ENCODE peak calls at places on chromosomes 7 and 10, in five cellular contexts. One of them, this sample, is unnamed.
A peak's percentile ranks its signal among the peaks of the same experiment; 100 is the strongest.

GRCh38 chr7:98399903-98400537 is 870 bp downstream of the BAIAP2L1 start:
- DNase-seq in PC-3: peak; percentile 50
- DNase-seq in K562: peak; percentile 35
- DNase-seq in H9: peak; percentile 49
- DNase-seq in astrocyte: peak; percentile 49
- DNase-seq in this sample: no peak

GRCh38 chr7:7617550-7617949 is 23.0 kb upstream of the UMAD1 start:
- DNase-seq in astrocyte: no peak
- DNase-seq in K562: peak; percentile 67
- DNase-seq in H9: no peak
- DNase-seq in PC-3: no peak
- DNase-seq in this sample: no peak

GRCh38 chr10:101283762-101284161 is 54.5 kb upstream of the LBX1 start:
- DNase-seq in H9: no peak
- DNase-seq in PC-3: no peak
- DNase-seq in astrocyte: no peak
- DNase-seq in K562: no peak
- DNase-seq in this sample: no peak

GRCh38 chr7:157337316-157338149 is 729 bp downstream of the DNAJB6 start:
- DNase-seq in PC-3: peak; percentile 49
- DNase-seq in astrocyte: peak; percentile 49
- DNase-seq in K562: peak; percentile 86
- DNase-seq in H9: no peak
- DNase-seq in this sample: no peak

GRCh38 chr10:38027992-38028391 is 17.5 kb downstream of the ZNF33A start:
- DNase-seq in H9: no peak
- DNase-seq in PC-3: peak; percentile 68
- DNase-seq in K562: no peak
- DNase-seq in astrocyte: no peak
- DNase-seq in this sample: no peak

GRCh38 chr10:5975641-5976473 is 1.5 kb downstream of the IL15RA start:
- DNase-seq in astrocyte: peak; percentile 8
- DNase-seq in K562: peak; percentile 44
- DNase-seq in H9: no peak
- DNase-seq in PC-3: no peak
- DNase-seq in this sample: no peak

GRCh38 chr7:57437581-57437980 is 12.4 kb upstream of the ZNF716 start:
- DNase-seq in H9: no peak
- DNase-seq in astrocyte: no peak
- DNase-seq in K562: no peak
- DNase-seq in PC-3: no peak
- DNase-seq in this sample: no peak

GRCh38 chr7:137343483-137343841 is at the start of gene PTN:
- DNase-seq in H9: peak; percentile 76
- DNase-seq in PC-3: peak; percentile 41
- DNase-seq in K562: no peak
- DNase-seq in astrocyte: peak; percentile 77
- DNase-seq in this sample: no peak

GRCh38 chr10:121664671-121665070 is 66.4 kb upstream of the FGFR2 start:
- DNase-seq in astrocyte: no peak
- DNase-seq in H9: no peak
- DNase-seq in K562: no peak
- DNase-seq in PC-3: no peak
- DNase-seq in this sample: no peak

GRCh38 chr10:18340496-18341051 is 200.3 kb downstream of the CACNB2 start:
- DNase-seq in astrocyte: peak; percentile 41
- DNase-seq in H9: no peak
- DNase-seq in PC-3: no peak
- DNase-seq in K562: peak; percentile 1
- DNase-seq in this sample: no peak

GRCh38 chr7:117810642-117811512 is 62.4 kb downstream of the CTTNBP2 start:
- DNase-seq in PC-3: no peak
- DNase-seq in H9: peak; percentile 68
- DNase-seq in astrocyte: peak; percentile 72
- DNase-seq in K562: no peak
- DNase-seq in this sample: no peak

GRCh38 chr7:112140600-112140999 is 65.6 kb downstream of the DOCK4 start:
- DNase-seq in PC-3: no peak
- DNase-seq in H9: no peak
- DNase-seq in astrocyte: no peak
- DNase-seq in K562: no peak
- DNase-seq in this sample: no peak

GRCh38 chr7:114422478-114423217 is 8.0 kb downstream of the FOXP2 start:
- DNase-seq in astrocyte: no peak
- DNase-seq in PC-3: peak; percentile 19
- DNase-seq in H9: no peak
- DNase-seq in K562: no peak
- DNase-seq in this sample: no peak

GRCh38 chr10:1944487-1944886 is 207.2 kb upstream of the ADARB2 start:
- DNase-seq in astrocyte: no peak
- DNase-seq in PC-3: no peak
- DNase-seq in H9: no peak
- DNase-seq in K562: no peak
- DNase-seq in this sample: no peak

GRCh38 chr10:62374862-62375710 is 917 bp downstream of the ZNF365 start:
- DNase-seq in K562: no peak
- DNase-seq in PC-3: peak; percentile 95
- DNase-seq in H9: no peak
- DNase-seq in astrocyte: no peak
- DNase-seq in this sample: no peak
- H2AFZ ChIP-seq in K562: no peak overlapping the region
- H2AFZ ChIP-seq in PC-3: peak overlapping the region; percentile 91
- H2AFZ ChIP-seq in H9: no peak overlapping the region
- H2AFZ ChIP-seq in astrocyte: peak overlapping the region; percentile 77
- H2AFZ ChIP-seq in this sample: no peak overlapping the region

DNA sequence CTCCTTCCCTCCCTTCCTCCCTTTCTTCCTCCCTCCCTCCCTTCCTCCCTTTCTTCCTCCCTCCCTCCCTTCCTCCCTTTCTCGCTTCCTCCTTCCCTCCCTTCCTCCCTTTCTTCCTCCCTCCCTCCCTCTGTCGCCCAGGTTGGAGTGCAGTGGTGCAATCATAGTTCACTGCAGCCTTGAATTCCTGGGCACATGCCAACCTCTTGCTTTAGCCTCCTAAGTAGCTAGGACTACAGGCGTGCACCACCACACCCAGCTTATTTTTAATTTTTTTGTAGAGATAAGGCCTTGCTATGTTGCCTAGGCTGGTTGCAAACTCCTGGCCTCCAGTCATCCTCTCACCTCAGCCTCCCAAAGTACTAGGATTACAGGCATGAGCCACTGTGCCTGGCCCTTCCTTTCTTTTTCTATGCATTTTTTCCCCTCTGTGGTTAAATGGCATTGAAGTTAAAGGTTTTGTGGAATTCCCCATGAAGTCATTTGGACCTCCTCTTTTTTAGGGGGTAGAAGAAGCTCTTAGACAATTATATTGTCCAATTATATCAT is 9.6 kb downstream of the KLHDC10 start:
- DNase-seq in astrocyte: no peak
- DNase-seq in K562: no peak
- DNase-seq in H9: no peak
- DNase-seq in PC-3: no peak
- DNase-seq in this sample: no peak
- H3K79me2 ChIP-seq in astrocyte: peaks cover 92% of the 10 kb centered on the region
- H3K79me2 ChIP-seq in K562: peaks cover 95% of the 10 kb centered on the region
- H3K79me2 ChIP-seq in H9: no peaks in the 10 kb centered on the region
- H3K79me2 ChIP-seq in PC-3: peaks cover 54% of the 10 kb centered on the region
- H3K79me2 ChIP-seq in this sample: peaks cover 55% of the 10 kb centered on the region

GRCh38 chr7:46834921-46835320 is 747.0 kb downstream of the TNS3 start:
- DNase-seq in K562: no peak
- DNase-seq in PC-3: no peak
- DNase-seq in H9: no peak
- DNase-seq in astrocyte: no peak
- DNase-seq in this sample: no peak

GRCh38 chr7:46835556-46835955 is 746.4 kb downstream of the TNS3 start:
- DNase-seq in PC-3: no peak
- DNase-seq in H9: no peak
- DNase-seq in K562: no peak
- DNase-seq in astrocyte: peak; percentile 49
- DNase-seq in this sample: no peak

GRCh38 chr7:46839651-46840050 is 742.3 kb downstream of the TNS3 start:
- DNase-seq in astrocyte: peak; percentile 64
- DNase-seq in H9: no peak
- DNase-seq in K562: no peak
- DNase-seq in PC-3: no peak
- DNase-seq in this sample: no peak

GRCh38 chr7:46833186-46833585 is 748.7 kb downstream of the TNS3 start:
- DNase-seq in astrocyte: no peak
- DNase-seq in PC-3: no peak
- DNase-seq in H9: no peak
- DNase-seq in K562: no peak
- DNase-seq in this sample: no peak

GRCh38 chr7:46838463-46838862 is 743.4 kb downstream of the TNS3 start:
- DNase-seq in astrocyte: no peak
- DNase-seq in K562: no peak
- DNase-seq in PC-3: no peak
- DNase-seq in H9: no peak
- DNase-seq in this sample: no peak
- H2AFZ ChIP-seq in astrocyte: no peak overlapping the region
- H2AFZ ChIP-seq in K562: no peak overlapping the region
- H2AFZ ChIP-seq in PC-3: no peak overlapping the region
- H2AFZ ChIP-seq in H9: no peak overlapping the region
- H2AFZ ChIP-seq in this sample: no peak overlapping the region

GRCh38 chr10:124967255-124967654 is 25.3 kb downstream of the ZRANB1 start:
- DNase-seq in K562: no peak
- DNase-seq in PC-3: no peak
- DNase-seq in astrocyte: no peak
- DNase-seq in H9: no peak
- DNase-seq in this sample: no peak
- H3K79me2 ChIP-seq in K562: no peaks in the 10 kb centered on the region
- H3K79me2 ChIP-seq in PC-3: peaks cover 33% of the 10 kb centered on the region
- H3K79me2 ChIP-seq in astrocyte: peaks cover 71% of the 10 kb centered on the region
- H3K79me2 ChIP-seq in H9: peaks cover 1% of the 10 kb centered on the region
- H3K79me2 ChIP-seq in this sample: peaks cover 11% of the 10 kb centered on the region

DNA sequence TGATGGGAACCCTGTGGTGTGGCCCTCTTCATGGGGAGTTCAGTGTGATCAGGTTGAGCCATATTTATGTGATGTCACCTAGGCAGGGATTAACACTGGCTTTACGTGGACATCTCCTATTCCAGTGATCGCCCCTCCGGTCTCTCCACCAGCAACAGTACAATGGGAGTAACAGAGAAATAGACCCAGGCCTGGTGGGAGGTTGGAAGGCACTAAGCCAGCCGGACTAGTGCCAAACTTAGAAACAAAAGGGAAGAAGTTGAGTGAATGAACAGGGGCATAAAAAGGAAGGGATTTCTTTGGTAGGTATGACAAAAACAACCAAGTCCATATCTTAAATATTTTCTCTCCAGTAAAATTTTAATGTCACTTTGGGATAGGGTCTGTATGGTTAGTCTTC is 358.1 kb downstream of the PRPF18 start:
- DNase-seq in astrocyte: no peak
- DNase-seq in H9: no peak
- DNase-seq in PC-3: no peak
- DNase-seq in K562: no peak
- DNase-seq in this sample: no peak
- H2AFZ ChIP-seq in astrocyte: no peak overlapping the region
- H2AFZ ChIP-seq in H9: no peak overlapping the region
- H2AFZ ChIP-seq in PC-3: no peak overlapping the region
- H2AFZ ChIP-seq in K562: no peak overlapping the region
- H2AFZ ChIP-seq in this sample: no peak overlapping the region

GRCh38 chr7:12322903-12323300 is 80.8 kb downstream of the VWDE start:
- DNase-seq in H9: no peak
- DNase-seq in PC-3: peak; percentile 72
- DNase-seq in K562: no peak
- DNase-seq in astrocyte: peak; percentile 3
- DNase-seq in this sample: no peak
- H3K79me2 ChIP-seq in H9: no peaks in the 10 kb centered on the region
- H3K79me2 ChIP-seq in PC-3: no peaks in the 10 kb centered on the region
- H3K79me2 ChIP-seq in K562: no peaks in the 10 kb centered on the region
- H3K79me2 ChIP-seq in astrocyte: no peaks in the 10 kb centered on the region
- H3K79me2 ChIP-seq in this sample: no peaks in the 10 kb centered on the region

This sample was measured in keratinocyte.